ENCODE peak calls at places on chromosomes 4 and X, in ten cellular contexts. A, Z, Y, E, O, T, L, Q, R and M are unnamed samples.

GRCh38 chrX:132393992-132394391 is 94.8 kb downstream of the MBNL3 start:
- DNase-seq in A (no peak), Z (no peak), Y (no peak), E (no peak), O (no peak), T (no peak), L (no peak), Q (no peak), R (no peak), M (no peak)

GRCh38 chr4:1194028-1194900 is 21.9 kb upstream of the SPON2 start:
- DNase-seq in A (peak), Z (no peak), Y (no peak), E (no peak), O (peak), T (no peak), L (no peak), Q (no peak), R (peak), M (peak)

GRCh38 chr4:148737071-148737470 is 294.9 kb upstream of the NR3C2 start:
- DNase-seq in A (no peak), Z (no peak), Y (no peak), E (no peak), O (no peak), T (no peak), L (no peak), Q (no peak), R (no peak), M (no peak)

GRCh38 chr4:25477251-25477650 is 100.2 kb downstream of the ANAPC4 start:
- DNase-seq in A (no peak), Z (no peak), Y (no peak), E (no peak), O (no peak), T (no peak), L (no peak), Q (no peak), R (no peak), M (no peak)

GRCh38 chr4:165700855-165701254 is 172.2 kb upstream of the TLL1 start:
- DNase-seq in A (no peak), Z (peak), Y (no peak), E (no peak), O (peak), T (no peak), L (no peak), Q (no peak), R (no peak), M (peak)

GRCh38 chr4:38072578-38072977 is 112.4 kb downstream of the PTTG2 start:
- DNase-seq in A (no peak), Z (no peak), Y (no peak), E (no peak), O (no peak), T (no peak), L (no peak), Q (no peak), R (no peak), M (no peak)

GRCh38 chr4:112069110-112069509 is 76.1 kb upstream of the FAM241A start:
- DNase-seq in A (no peak), Z (no peak), Y (no peak), E (no peak), O (no peak), T (no peak), L (no peak), Q (no peak), R (no peak), M (no peak)

GRCh38 chrX:129609395-129609794 is 45.4 kb downstream of the APLN start:
- DNase-seq in A (no peak), Z (no peak), Y (no peak), E (no peak), O (no peak), T (no peak), L (no peak), Q (no peak), R (no peak), M (no peak)

GRCh38 chrX:69142688-69143239 is 22.5 kb downstream of the PJA1 start:
- DNase-seq in A (no peak), Z (no peak), Y (no peak), E (no peak), O (no peak), T (no peak), L (no peak), Q (no peak), R (no peak), M (no peak)

GRCh38 chr4:152079543-152080293 is 318.9 kb upstream of the GATB start:
- DNase-seq in A (peak), Z (no peak), Y (no peak), E (no peak), O (no peak), T (no peak), L (peak), Q (peak), R (no peak), M (no peak)